ENCODE peak calls at places on chromosomes 12 and 14, in nine cellular contexts. H is foreskin melanocyte; U is fibroblast of lung; N is anterior cingulate cortex; P is Daoy; D is NT2/D1; L is activated T-helper 1 cell treated with anti-CD3 and anti-CD28 coated beads, Interleukin-2, amount 50 U/mL, for 16 hours; E is NB4; F is nucleus accumbens. Z is an unnamed sample.

GRCh38 chr12:50026691-50027090 is 1.4 kb upstream of the RACGAP1 start:
- DNase-seq in D (no peak), F (no peak), U (no peak), E (no peak), H (no peak), L (no peak), P (no peak), N (no peak), Z (no peak)

GRCh38 chr12:113214938-113215400 is 6.3 kb upstream of the TPCN1 start:
- DNase-seq in F (no peak), D (no peak), P (peak), U (peak), E (peak), L (no peak), H (peak), N (peak), Z (no peak)

GRCh38 chr14:59588136-59588535 is 11.5 kb upstream of the CCDC175 start:
- DNase-seq in N (no peak), L (no peak), U (no peak), H (no peak), P (no peak), D (no peak), E (no peak), F (no peak), Z (no peak)

GRCh38 chr12:26162905-26163304 is 32.5 kb upstream of the SSPN start:
- DNase-seq in D (no peak), N (no peak), H (no peak), E (no peak), P (no peak), L (no peak), U (no peak), F (no peak), Z (no peak)

GRCh38 chr14:89899917-89900680 is 54.4 kb downstream of the EFCAB11 start:
- DNase-seq in U (no peak), P (peak), H (no peak), N (no peak), F (no peak), D (no peak), L (no peak), E (peak), Z (no peak)

GRCh38 chr12:124994435-124994975 is 1.1 kb downstream of the BRI3BP start:
- DNase-seq in E (peak), U (no peak), N (no peak), L (no peak), H (no peak), P (peak), D (no peak), F (no peak), Z (peak)

GRCh38 chr12:3042826-3043225 is 34.4 kb upstream of the TSPAN9 start:
- DNase-seq in P (no peak), L (no peak), F (no peak), N (no peak), E (no peak), U (no peak), D (no peak), H (no peak), Z (no peak)

GRCh38 chr12:127888948-127889347 is 378.0 kb upstream of the TMEM132C start:
- DNase-seq in L (no peak), U (peak), H (no peak), E (no peak), P (no peak), F (no peak), D (no peak), N (no peak), Z (no peak)

GRCh38 chr14:69615471-69616407 is 4.3 kb downstream of the SUSD6 start:
- DNase-seq in L (no peak), F (no peak), E (peak), D (no peak), N (peak), U (peak), P (peak), H (no peak), Z (peak)

GRCh38 chr12:1606021-1606622 is 11.7 kb upstream of the FBXL14 start:
- DNase-seq in U (peak), D (peak), H (no peak), E (peak), P (peak), F (no peak), N (no peak), L (peak), Z (peak)

GRCh38 chr14:68403794-68404522 is 388.9 kb downstream of the ZFP36L1 start:
- DNase-seq in D (no peak), L (no peak), H (no peak), P (no peak), F (no peak), E (no peak), U (no peak), N (no peak), Z (no peak)

GRCh38 chr12:5498081-5498480 is 66.2 kb downstream of the NTF3 start:
- DNase-seq in U (peak), L (no peak), P (peak), F (no peak), N (no peak), H (no peak), E (no peak), D (no peak), Z (no peak)

GRCh38 chr12:117889098-117889497 is 79.7 kb downstream of the KSR2 start:
- DNase-seq in D (no peak), P (no peak), N (no peak), H (no peak), F (no peak), E (no peak), L (no peak), U (no peak), Z (no peak)

GRCh38 chr14:76784881-76785280 is 23.6 kb downstream of the VASH1 start:
- DNase-seq in U (peak), F (no peak), E (peak), N (peak), P (peak), L (peak), D (peak), H (peak), Z (peak)

GRCh38 chr14:24327303-24327702 is 7.6 kb downstream of the ADCY4 start:
- DNase-seq in P (no peak), D (no peak), H (no peak), U (no peak), L (no peak), E (peak), N (no peak), F (no peak), Z (no peak)

GRCh38 chr14:60722163-60722835 is 1.9 kb downstream of the SIX4 start:
- DNase-seq in D (no peak), E (peak), F (no peak), H (no peak), P (peak), N (no peak), U (peak), L (no peak), Z (peak)

GRCh38 chr14:100675664-100676063 is 51.0 kb upstream of the DLK1 start:
- DNase-seq in L (no peak), P (no peak), F (no peak), H (no peak), D (no peak), U (no peak), E (no peak), N (no peak), Z (no peak)

GRCh38 chr12:107778383-107779015 is 4.0 kb downstream of the ASCL4 start:
- DNase-seq in P (peak), F (no peak), L (no peak), D (no peak), E (peak), U (no peak), N (no peak), H (no peak), Z (no peak)

Z was measured in hippocampal formation.